ENCODE peak calls at places on chromosomes 11 and 22, in seven cellular contexts. I, D, C, L, O, A and S are unnamed samples.

GRCh38 chr22:28761449-28761755 is 11.1 kb upstream of the CCDC117 start:
- DNase-seq in D (no peak), O (no peak), I (no peak), C (no peak), A (no peak), L (no peak), S (no peak)

GRCh38 chr22:20187777-20188566 is 37.1 kb upstream of the CCDC188 start:
- DNase-seq in C (no peak), A (no peak), D (no peak), O (no peak), L (no peak), I (no peak), S (no peak)

GRCh38 chr11:16097543-16097942 is 258.8 kb downstream of the SOX6 start:
- DNase-seq in L (no peak), O (peak), A (peak), D (no peak), C (no peak), I (no peak), S (no peak)

GRCh38 chr11:35943761-35944502 is at the start of gene LDLRAD3:
- DNase-seq in C (peak), D (peak), A (peak), O (peak), L (peak), I (no peak), S (peak)

GRCh38 chr11:126163779-126164178 is 47.7 kb downstream of the RPUSD4 start:
- DNase-seq in O (no peak), L (no peak), A (no peak), D (no peak), I (no peak), C (no peak), S (no peak)

GRCh38 chr22:40332319-40332781 is 13.9 kb upstream of the ADSL start:
- DNase-seq in L (no peak), I (no peak), D (peak), C (no peak), O (no peak), A (no peak), S (no peak)

GRCh38 chr11:60887531-60887930 is 18.9 kb downstream of the PRPF19 start:
- DNase-seq in O (peak), I (no peak), D (no peak), C (no peak), A (peak), L (no peak), S (no peak)

GRCh38 chr11:59923813-59924212 is 14.4 kb upstream of the OOSP1 start:
- DNase-seq in C (no peak), D (no peak), L (no peak), A (no peak), O (no peak), I (no peak), S (no peak)

GRCh38 chr22:49673048-49673447 is 154.6 kb downstream of the BRD1 start:
- DNase-seq in I (no peak), C (no peak), L (no peak), A (no peak), D (no peak), O (no peak), S (no peak)

GRCh38 chr11:64419818-64420485 is 61.0 kb downstream of the RPS6KA4 start:
- DNase-seq in A (no peak), C (no peak), I (no peak), D (no peak), O (no peak), L (no peak), S (no peak)

GRCh38 chr11:8080674-8081590 is at the start of gene TUB:
- DNase-seq in I (no peak), O (peak), C (peak), L (peak), A (peak), D (no peak), S (no peak)

GRCh38 chr11:62466444-62466843 is 47.6 kb downstream of the SCGB1A1 start:
- DNase-seq in D (no peak), I (no peak), A (no peak), C (no peak), O (no peak), L (no peak), S (no peak)

GRCh38 chr11:686451-687243 is 8.4 kb downstream of the DEAF1 start:
- DNase-seq in L (no peak), O (no peak), A (no peak), C (no peak), D (no peak), I (no peak), S (no peak)

GRCh38 chr11:47992959-47993820 is 12.8 kb downstream of the PTPRJ start:
- DNase-seq in O (peak), A (no peak), I (no peak), L (no peak), C (no peak), D (no peak), S (no peak)

GRCh38 chr11:107252429-107253161 is 205.0 kb downstream of the CWF19L2 start:
- DNase-seq in C (no peak), O (no peak), A (no peak), I (no peak), L (no peak), D (no peak), S (no peak)

GRCh38 chr11:69925366-69926196 is 106.4 kb upstream of the FGF3 start:
- DNase-seq in D (no peak), O (no peak), C (peak), L (no peak), I (no peak), A (no peak), S (no peak)

GRCh38 chr22:37549704-37550059 is 10.6 kb upstream of the CDC42EP1 start:
- DNase-seq in L (no peak), D (no peak), I (no peak), C (no peak), O (no peak), A (peak), S (no peak)

GRCh38 chr11:121967131-121967689 is 148.8 kb downstream of the BLID start:
- DNase-seq in I (no peak), O (no peak), L (no peak), C (no peak), D (no peak), A (peak), S (no peak)

GRCh38 chr22:30996462-30996861 is 27.4 kb downstream of the TUG1 start:
- DNase-seq in A (no peak), C (no peak), L (no peak), D (no peak), O (no peak), I (no peak), S (no peak)

GRCh38 chr22:49305215-49305965 is 522.3 kb downstream of the BRD1 start:
- DNase-seq in A (peak), I (no peak), L (peak), D (no peak), O (peak), C (peak), S (peak)